ENCODE peak calls at places on chromosomes 12 and 14, in eight cellular contexts. F is fibroblast of the aortic adventitia, E is heart left ventricle, K is nephron progenitor cell, G is thyroid gland, N is osteocyte, B is AG09309, M is ascending aorta. J is an unnamed sample.

GRCh38 chr12:6551496-6552139 is 4.2 kb downstream of the IFFO1 start:
- DNase-seq in G (no peak), F (peak), N (no peak), M (no peak), B (no peak), E (peak), K (no peak), J (no peak)

GRCh38 chr12:524167-524951 is 64.6 kb downstream of the B4GALNT3 start:
- DNase-seq in N (no peak), G (no peak), M (no peak), K (no peak), E (no peak), B (no peak), F (no peak), J (no peak)

GRCh38 chr12:124047045-124047566 is 74.1 kb downstream of the ZNF664 start:
- DNase-seq in N (no peak), K (no peak), F (no peak), E (no peak), M (no peak), G (no peak), B (no peak), J (no peak)

GRCh38 chr14:57871487-57872080 is 5.7 kb upstream of the SLC35F4 start:
- DNase-seq in K (peak), G (peak), E (peak), F (peak), M (no peak), B (peak), N (no peak), J (peak)

GRCh38 chr12:57235012-57235727 is 5.7 kb downstream of the SHMT2 start:
- DNase-seq in E (peak), G (no peak), F (peak), N (peak), B (no peak), M (no peak), K (no peak), J (no peak)

GRCh38 chr12:108914031-108914630 is 34.2 kb downstream of the DAO start:
- DNase-seq in F (peak), G (peak), N (no peak), B (peak), E (no peak), M (no peak), K (no peak), J (no peak)

GRCh38 chr12:44812062-44812461 is 64.1 kb downstream of the NELL2 start:
- DNase-seq in F (no peak), N (no peak), K (no peak), E (no peak), M (no peak), B (no peak), G (no peak), J (no peak)

GRCh38 chr12:8077207-8077606 is 4.9 kb upstream of the NECAP1 start:
- DNase-seq in N (no peak), B (peak), K (no peak), E (no peak), F (peak), M (no peak), G (no peak), J (no peak)

GRCh38 chr14:55339770-55340169 is 68.5 kb downstream of the FBXO34 start:
- DNase-seq in M (no peak), B (no peak), E (no peak), G (no peak), N (no peak), K (no peak), F (no peak), J (no peak)

GRCh38 chr12:87140257-87140656 is 884.1 kb upstream of the MGAT4C start:
- DNase-seq in B (no peak), E (no peak), G (no peak), F (peak), K (no peak), N (no peak), M (no peak), J (no peak)

GRCh38 chr12:124769166-124769530 is 94.5 kb downstream of the SCARB1 start:
- DNase-seq in B (no peak), M (no peak), E (no peak), G (no peak), F (peak), K (no peak), N (no peak), J (no peak)

GRCh38 chr12:18304609-18305008 is 43.3 kb downstream of the PIK3C2G start:
- DNase-seq in M (no peak), K (no peak), E (no peak), F (no peak), G (no peak), B (no peak), N (no peak), J (no peak)

GRCh38 chr12:105226219-105226618 is 9.8 kb downstream of the APPL2 start:
- DNase-seq in K (no peak), F (peak), E (peak), G (no peak), M (peak), B (peak), N (no peak), J (peak)

GRCh38 chr12:18296909-18297280 is 35.6 kb downstream of the PIK3C2G start:
- DNase-seq in N (no peak), K (no peak), E (no peak), B (no peak), M (no peak), G (no peak), F (peak), J (no peak)

GRCh38 chr14:81466854-81467253 is 66.7 kb upstream of the STON2 start:
- DNase-seq in F (no peak), G (no peak), M (no peak), N (no peak), K (no peak), E (no peak), B (no peak), J (no peak)

GRCh38 chr12:16325426-16325825 is 22.0 kb upstream of the MGST1 start:
- DNase-seq in N (no peak), G (no peak), F (no peak), E (no peak), M (no peak), K (no peak), B (no peak), J (no peak)

GRCh38 chr12:67804168-67804567 is 155.6 kb downstream of the DYRK2 start:
- DNase-seq in M (no peak), B (no peak), F (no peak), K (no peak), N (no peak), E (no peak), G (no peak), J (no peak)

GRCh38 chr12:49232940-49233841 is 31.7 kb upstream of the TUBA1C start:
- DNase-seq in B (no peak), K (peak), N (peak), M (no peak), E (peak), F (no peak), G (no peak), J (no peak)

GRCh38 chr14:31420013-31420318 is 384 bp downstream of the HEATR5A start:
- DNase-seq in E (peak), B (no peak), K (peak), M (no peak), G (peak), F (no peak), N (peak), J (no peak)

GRCh38 chr12:62692884-62693283 is 226.3 kb downstream of the MON2 start:
- DNase-seq in N (no peak), F (peak), B (peak), K (no peak), E (no peak), M (no peak), G (no peak), J (no peak)

GRCh38 chr14:85071447-85071846 is 458.5 kb upstream of the FLRT2 start:
- DNase-seq in M (no peak), K (no peak), B (no peak), N (no peak), F (no peak), E (no peak), G (no peak), J (no peak)

GRCh38 chr14:70567791-70568190 is 32.7 kb downstream of the MED6 start:
- DNase-seq in N (no peak), M (no peak), F (peak), K (peak), B (no peak), G (no peak), E (no peak), J (no peak)

GRCh38 chr14:73633517-73634332 is 11.1 kb upstream of the DNAL1 start:
- DNase-seq in F (peak), N (no peak), B (peak), M (no peak), K (peak), E (peak), G (peak), J (peak)

GRCh38 chr14:99541677-99542470 is 60.7 kb downstream of the CCNK start:
- DNase-seq in E (no peak), B (no peak), M (no peak), G (no peak), N (no peak), F (no peak), K (no peak), J (no peak)

GRCh38 chr12:42332301-42332894 is 6.4 kb downstream of the PPHLN1 start:
- DNase-seq in G (peak), E (no peak), N (no peak), B (no peak), M (no peak), K (no peak), F (peak), J (peak)

GRCh38 chr12:22231836-22232235 is 102.7 kb downstream of the ST8SIA1 start:
- DNase-seq in B (no peak), K (no peak), G (no peak), F (no peak), E (no peak), N (no peak), M (no peak), J (no peak)

GRCh38 chr12:56084958-56085543 is 5.1 kb downstream of the ERBB3 start:
- DNase-seq in N (no peak), G (no peak), K (peak), F (no peak), E (no peak), M (no peak), B (no peak), J (no peak)

GRCh38 chr14:104101651-104102281 is 16.3 kb downstream of the ASPG start:
- DNase-seq in M (no peak), N (no peak), B (no peak), E (peak), F (no peak), K (peak), G (no peak), J (no peak)

GRCh38 chr14:104104006-104104901 is 18.8 kb downstream of the ASPG start:
- DNase-seq in E (peak), B (no peak), M (no peak), N (no peak), F (no peak), G (peak), K (peak), J (no peak)

GRCh38 chr14:104105071-104105821 is 19.7 kb downstream of the ASPG start:
- DNase-seq in K (peak), N (no peak), F (no peak), G (peak), B (no peak), E (peak), M (no peak), J (no peak)

GRCh38 chr14:104102282-104102914 is 16.9 kb downstream of the ASPG start:
- DNase-seq in F (no peak), E (peak), K (peak), N (no peak), B (no peak), M (no peak), G (no peak), J (no peak)

GRCh38 chr14:104103061-104104005 is 17.8 kb downstream of the ASPG start:
- DNase-seq in B (no peak), G (peak), N (no peak), E (peak), M (no peak), K (peak), F (no peak), J (no peak)
- TF ChIP-seq CTCF in B (no peak), G (no peak), N (no peak), E (no peak), M (no peak), K (no peak), F (no peak), J (no peak)

GRCh38 chr12:4530982-4531586 is 7.6 kb upstream of the RAD51AP1 start:
- DNase-seq in E (no peak), M (no peak), G (no peak), F (no peak), K (no peak), N (no peak), B (no peak), J (no peak)

GRCh38 chr12:4526923-4527546 is 11.7 kb upstream of the RAD51AP1 start:
- DNase-seq in B (no peak), N (no peak), G (no peak), M (no peak), F (peak), E (no peak), K (no peak), J (no peak)
- TF ChIP-seq CTCF in B (peak), N (peak), G (no peak), M (peak), F (peak), E (peak), K (peak), J (peak)

GRCh38 chr12:102740157-102741032 is 176.6 kb downstream of the PAH start:
- DNase-seq in K (no peak), N (no peak), F (peak), B (peak), G (no peak), E (no peak), M (no peak), J (peak)
- TF ChIP-seq CTCF in K (no peak), N (peak), F (no peak), B (peak), G (no peak), E (no peak), M (no peak), J (peak)

GRCh38 chr12:12356886-12357696 is at the start of gene BORCS5:
- DNase-seq in E (peak), G (peak), B (peak), M (peak), F (peak), K (peak), N (peak), J (peak)
- TF ChIP-seq CTCF in E (no peak), G (no peak), B (no peak), M (no peak), F (peak), K (no peak), N (peak), J (peak)